ENCODE peak calls at places on chromosomes 12 and 14, in ten cellular contexts. S is cerebellum; H is NCI-H69; C is osteocyte; Z is transverse colon; U is HCT116; W is naive thymus-derived CD4-positive, alpha-beta T cell; B is HuH-7; G is Right ventricle myocardium superior; J is uterus. K is an unnamed sample.

GRCh38 chr12:113064395-113065125 is 8.0 kb downstream of the DTX1 start:
- DNase-seq in J (no peak), S (no peak), Z (no peak), H (no peak), U (no peak), W (no peak), C (no peak), B (no peak), G (no peak), K (no peak)

GRCh38 chr14:29905549-29905948 is 22.1 kb downstream of the PRKD1 start:
- DNase-seq in B (no peak), G (no peak), S (no peak), J (no peak), Z (no peak), H (peak), W (no peak), U (no peak), C (no peak), K (peak)

GRCh38 chr14:85634205-85634604 is 104.3 kb downstream of the FLRT2 start:
- DNase-seq in C (no peak), G (no peak), S (no peak), J (no peak), U (no peak), B (no peak), Z (no peak), W (no peak), H (peak), K (no peak)

GRCh38 chr14:21084988-21085853 is 13.2 kb downstream of the ZNF219 start:
- DNase-seq in C (no peak), Z (no peak), U (no peak), W (no peak), B (no peak), H (no peak), J (no peak), S (no peak), G (peak), K (peak)

GRCh38 chr12:31600764-31601163 is 9.8 kb upstream of the DENND5B start:
- DNase-seq in C (no peak), Z (no peak), S (no peak), W (no peak), U (no peak), J (no peak), G (no peak), B (no peak), H (no peak), K (no peak)

GRCh38 chr12:77013091-77013490 is 52.3 kb downstream of the E2F7 start:
- DNase-seq in H (no peak), W (no peak), B (no peak), Z (no peak), S (no peak), G (no peak), C (no peak), J (no peak), U (no peak), K (no peak)

GRCh38 chr14:104753528-104754212 is 723 bp downstream of the SIVA1 start:
- DNase-seq in W (peak), G (peak), S (no peak), H (peak), U (no peak), C (no peak), J (no peak), B (no peak), Z (peak), K (peak)

GRCh38 chr12:8697476-8698131 is at the start of gene RIMKLB:
- DNase-seq in W (peak), G (peak), Z (peak), H (peak), C (peak), B (peak), U (no peak), S (peak), J (peak), K (peak)

GRCh38 chr14:56552615-56553014 is 27.0 kb upstream of the TMEM260 start:
- DNase-seq in W (no peak), S (no peak), J (no peak), G (no peak), C (no peak), B (no peak), Z (no peak), U (no peak), H (peak), K (no peak)

GRCh38 chr12:12072064-12072760 is 1.5 kb downstream of the BCL2L14 start:
- DNase-seq in U (no peak), S (no peak), C (no peak), W (peak), G (no peak), Z (peak), J (no peak), B (no peak), H (no peak), K (peak)

GRCh38 chr14:30974628-30975027 is 50.8 kb upstream of the AP4S1 start:
- DNase-seq in U (no peak), C (no peak), G (no peak), W (no peak), J (no peak), B (no peak), S (no peak), Z (no peak), H (no peak), K (no peak)

GRCh38 chr14:53793790-53794560 is 162.7 kb downstream of the BMP4 start:
- DNase-seq in B (no peak), G (peak), S (no peak), H (no peak), U (no peak), W (no peak), Z (peak), J (peak), C (no peak), K (peak)

GRCh38 chr12:88011755-88012154 is 17.4 kb downstream of the C12orf50 start:
- DNase-seq in W (no peak), H (no peak), U (no peak), B (no peak), G (no peak), J (no peak), C (no peak), S (no peak), Z (no peak), K (no peak)

GRCh38 chr12:117388865-117389508 is 27.6 kb upstream of the NOS1 start:
- DNase-seq in G (no peak), J (no peak), S (peak), H (peak), U (no peak), W (no peak), C (no peak), Z (no peak), B (no peak), K (no peak)

K was measured in thyroid gland.